ENCODE peak calls at places on chromosome 6, in seven cellular contexts. One of them, this sample, is unnamed.

GRCh38 chr6:4853782-4854511 is 77.7 kb downstream of the CDYL start:
- DNase-seq in left lung: no peak
- DNase-seq in fibroblast of mammary gland: peak
- DNase-seq in foreskin fibroblast: no peak
- DNase-seq in SK-N-SH: no peak
- DNase-seq in GM06990: no peak
- DNase-seq in heart left ventricle: no peak
- DNase-seq in this sample: no peak

GRCh38 chr6:12343440-12344162 is 53.4 kb downstream of the EDN1 start:
- DNase-seq in GM06990: no peak
- DNase-seq in fibroblast of mammary gland: no peak
- DNase-seq in heart left ventricle: no peak
- DNase-seq in SK-N-SH: no peak
- DNase-seq in left lung: no peak
- DNase-seq in foreskin fibroblast: peak
- DNase-seq in this sample: no peak

GRCh38 chr6:110250838-110251237 is 70.6 kb downstream of the CDC40 start:
- DNase-seq in GM06990: no peak
- DNase-seq in left lung: no peak
- DNase-seq in foreskin fibroblast: no peak
- DNase-seq in heart left ventricle: no peak
- DNase-seq in fibroblast of mammary gland: no peak
- DNase-seq in SK-N-SH: no peak
- DNase-seq in this sample: no peak

GRCh38 chr6:156269751-156270369 is 507.3 kb upstream of the ARID1B start:
- DNase-seq in fibroblast of mammary gland: no peak
- DNase-seq in left lung: no peak
- DNase-seq in heart left ventricle: no peak
- DNase-seq in SK-N-SH: no peak
- DNase-seq in GM06990: no peak
- DNase-seq in foreskin fibroblast: no peak
- DNase-seq in this sample: no peak

GRCh38 chr6:13308332-13308731 is 20.0 kb downstream of the TBC1D7 start:
- DNase-seq in foreskin fibroblast: no peak
- DNase-seq in heart left ventricle: no peak
- DNase-seq in left lung: no peak
- DNase-seq in GM06990: no peak
- DNase-seq in SK-N-SH: no peak
- DNase-seq in fibroblast of mammary gland: no peak
- DNase-seq in this sample: no peak

GRCh38 chr6:26593278-26594127 is 3.2 kb upstream of the ABT1 start:
- DNase-seq in SK-N-SH: no peak
- DNase-seq in left lung: no peak
- DNase-seq in heart left ventricle: no peak
- DNase-seq in fibroblast of mammary gland: no peak
- DNase-seq in GM06990: no peak
- DNase-seq in foreskin fibroblast: no peak
- DNase-seq in this sample: no peak

GRCh38 chr6:163381118-163381751 is 33.3 kb upstream of the QKI start:
- DNase-seq in heart left ventricle: no peak
- DNase-seq in SK-N-SH: no peak
- DNase-seq in foreskin fibroblast: no peak
- DNase-seq in left lung: no peak
- DNase-seq in GM06990: no peak
- DNase-seq in fibroblast of mammary gland: no peak
- DNase-seq in this sample: no peak

GRCh38 chr6:36797055-36797454 is 42.2 kb downstream of the CPNE5 start:
- DNase-seq in GM06990: no peak
- DNase-seq in SK-N-SH: no peak
- DNase-seq in foreskin fibroblast: no peak
- DNase-seq in heart left ventricle: no peak
- DNase-seq in fibroblast of mammary gland: no peak
- DNase-seq in left lung: no peak
- DNase-seq in this sample: no peak

GRCh38 chr6:107732461-107732860 is 91.7 kb downstream of the SCML4 start:
- DNase-seq in left lung: no peak
- DNase-seq in heart left ventricle: no peak
- DNase-seq in GM06990: no peak
- DNase-seq in foreskin fibroblast: no peak
- DNase-seq in SK-N-SH: no peak
- DNase-seq in fibroblast of mammary gland: no peak
- DNase-seq in this sample: no peak

GRCh38 chr6:56953597-56954388 is 1.1 kb upstream of the BEND6 start:
- DNase-seq in GM06990: peak
- DNase-seq in fibroblast of mammary gland: peak
- DNase-seq in left lung: no peak
- DNase-seq in SK-N-SH: peak
- DNase-seq in heart left ventricle: no peak
- DNase-seq in foreskin fibroblast: peak
- DNase-seq in this sample: no peak

GRCh38 chr6:66965227-66965626 is 1258.2 kb upstream of the EYS start:
- DNase-seq in GM06990: no peak
- DNase-seq in SK-N-SH: no peak
- DNase-seq in foreskin fibroblast: peak
- DNase-seq in heart left ventricle: no peak
- DNase-seq in left lung: no peak
- DNase-seq in fibroblast of mammary gland: no peak
- DNase-seq in this sample: no peak

GRCh38 chr6:153729189-153729588 is 309.9 kb upstream of the OPRM1 start:
- DNase-seq in SK-N-SH: no peak
- DNase-seq in left lung: no peak
- DNase-seq in foreskin fibroblast: no peak
- DNase-seq in GM06990: no peak
- DNase-seq in heart left ventricle: no peak
- DNase-seq in fibroblast of mammary gland: no peak
- DNase-seq in this sample: no peak

GRCh38 chr6:127641905-127642304 is 64.9 kb downstream of the C6orf58 start:
- DNase-seq in fibroblast of mammary gland: peak
- DNase-seq in left lung: no peak
- DNase-seq in GM06990: no peak
- DNase-seq in SK-N-SH: peak
- DNase-seq in foreskin fibroblast: peak
- DNase-seq in heart left ventricle: no peak
- DNase-seq in this sample: no peak

GRCh38 chr6:3194535-3195376 is 32.7 kb downstream of the TUBB2B start:
- DNase-seq in SK-N-SH: peak
- DNase-seq in fibroblast of mammary gland: peak
- DNase-seq in heart left ventricle: peak
- DNase-seq in left lung: no peak
- DNase-seq in foreskin fibroblast: no peak
- DNase-seq in GM06990: no peak
- DNase-seq in this sample: no peak

GRCh38 chr6:47180633-47181032 is 129.1 kb downstream of the TNFRSF21 start:
- DNase-seq in SK-N-SH: no peak
- DNase-seq in fibroblast of mammary gland: peak
- DNase-seq in heart left ventricle: no peak
- DNase-seq in GM06990: no peak
- DNase-seq in foreskin fibroblast: peak
- DNase-seq in left lung: no peak
- DNase-seq in this sample: no peak

GRCh38 chr6:33967266-33967767 is 163.5 kb upstream of the MLN start:
- DNase-seq in foreskin fibroblast: no peak
- DNase-seq in left lung: no peak
- DNase-seq in SK-N-SH: no peak
- DNase-seq in fibroblast of mammary gland: no peak
- DNase-seq in GM06990: no peak
- DNase-seq in heart left ventricle: no peak
- DNase-seq in this sample: no peak

GRCh38 chr6:119442776-119443184 is 93.2 kb upstream of the MAN1A1 start:
- DNase-seq in left lung: no peak
- DNase-seq in SK-N-SH: no peak
- DNase-seq in foreskin fibroblast: no peak
- DNase-seq in GM06990: peak
- DNase-seq in heart left ventricle: peak
- DNase-seq in fibroblast of mammary gland: no peak
- DNase-seq in this sample: no peak

GRCh38 chr6:157561037-157561790 is 180.2 kb downstream of the ZDHHC14 start:
- DNase-seq in left lung: no peak
- DNase-seq in SK-N-SH: no peak
- DNase-seq in foreskin fibroblast: no peak
- DNase-seq in GM06990: peak
- DNase-seq in heart left ventricle: no peak
- DNase-seq in fibroblast of mammary gland: no peak
- DNase-seq in this sample: no peak

GRCh38 chr6:72382602-72383529 is 239.0 kb upstream of the KCNQ5 start:
- DNase-seq in foreskin fibroblast: no peak
- DNase-seq in fibroblast of mammary gland: no peak
- DNase-seq in GM06990: peak
- DNase-seq in left lung: no peak
- DNase-seq in heart left ventricle: no peak
- DNase-seq in SK-N-SH: no peak
- DNase-seq in this sample: no peak

GRCh38 chr6:132820629-132821381 is 6.4 kb downstream of the RPS12 start:
- DNase-seq in SK-N-SH: no peak
- DNase-seq in heart left ventricle: no peak
- DNase-seq in foreskin fibroblast: peak
- DNase-seq in left lung: no peak
- DNase-seq in GM06990: no peak
- DNase-seq in fibroblast of mammary gland: peak
- DNase-seq in this sample: no peak

DNA sequence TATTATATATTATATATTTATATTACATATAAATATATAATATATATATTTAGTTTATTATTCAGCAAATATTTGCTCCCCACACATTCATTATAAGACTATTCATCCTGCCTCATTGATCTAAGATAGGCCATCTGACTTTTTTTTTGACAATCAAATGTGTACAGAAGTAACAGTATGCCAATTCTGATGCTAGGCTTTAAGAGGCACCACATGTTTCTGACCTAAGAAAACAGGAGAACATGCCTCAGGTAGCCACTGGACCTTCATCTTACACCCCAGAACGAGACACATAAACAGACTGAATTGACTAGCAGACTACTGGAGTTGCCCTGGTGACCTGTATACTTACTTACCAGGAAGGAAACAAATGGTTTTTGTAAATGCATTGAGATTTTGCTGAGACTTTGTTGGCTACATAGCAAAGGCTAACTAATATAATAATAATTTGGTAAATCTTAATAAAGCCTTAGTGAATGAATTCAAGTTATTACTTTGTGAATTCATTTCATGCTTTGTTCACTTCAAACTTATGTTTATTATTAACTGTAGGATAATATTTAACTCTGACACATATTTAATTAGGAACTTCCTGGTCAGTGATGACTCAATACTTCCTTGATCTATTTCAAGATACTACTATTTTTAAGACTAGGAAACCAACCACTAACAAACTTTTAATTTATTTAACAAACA is 13.4 kb upstream of the MYO6 start:
- DNase-seq in foreskin fibroblast: peak
- DNase-seq in SK-N-SH: no peak
- DNase-seq in fibroblast of mammary gland: peak
- DNase-seq in GM06990: peak
- DNase-seq in left lung: no peak
- DNase-seq in heart left ventricle: no peak
- DNase-seq in this sample: no peak
- H3K4me3 ChIP-seq in foreskin fibroblast: no peak
- H3K4me3 ChIP-seq in SK-N-SH: no peak
- H3K4me3 ChIP-seq in fibroblast of mammary gland: no peak
- H3K4me3 ChIP-seq in GM06990: no peak
- H3K4me3 ChIP-seq in left lung: no peak
- H3K4me3 ChIP-seq in heart left ventricle: no peak
- H3K4me3 ChIP-seq in this sample: no peak

DNA sequence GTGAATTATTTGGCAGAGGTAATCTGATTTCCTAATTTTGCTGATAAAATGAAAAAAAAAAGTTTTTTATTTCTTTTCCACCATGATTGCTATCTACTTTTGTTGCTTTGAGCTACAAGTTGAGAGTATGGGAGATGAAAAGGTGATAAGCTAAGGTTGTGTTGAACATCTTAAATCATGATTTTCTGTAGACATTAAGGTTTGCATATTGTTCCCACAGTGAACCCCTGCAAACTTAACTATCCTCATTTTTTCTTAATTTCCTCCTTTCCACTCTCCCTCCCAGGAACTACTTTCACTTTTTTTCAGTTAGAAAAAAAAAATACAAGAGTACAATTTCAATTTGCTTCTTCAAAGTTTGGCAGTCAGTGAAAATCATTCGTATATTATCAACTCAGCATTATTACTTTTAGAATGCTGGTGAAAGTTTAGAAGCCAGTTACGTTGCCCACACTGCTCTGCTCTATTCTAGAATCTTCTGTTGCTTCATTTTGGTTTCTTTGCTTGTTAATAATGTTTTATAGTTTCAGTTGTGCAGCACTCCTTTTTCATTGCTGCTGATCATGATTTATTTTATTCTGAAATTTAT is 673.8 kb upstream of the CITED2 start:
- DNase-seq in foreskin fibroblast: no peak
- DNase-seq in heart left ventricle: no peak
- DNase-seq in SK-N-SH: no peak
- DNase-seq in left lung: no peak
- DNase-seq in fibroblast of mammary gland: no peak
- DNase-seq in GM06990: no peak
- DNase-seq in this sample: no peak
- H3K4me3 ChIP-seq in foreskin fibroblast: no peak
- H3K4me3 ChIP-seq in heart left ventricle: no peak
- H3K4me3 ChIP-seq in SK-N-SH: no peak
- H3K4me3 ChIP-seq in left lung: no peak
- H3K4me3 ChIP-seq in fibroblast of mammary gland: no peak
- H3K4me3 ChIP-seq in GM06990: no peak
- H3K4me3 ChIP-seq in this sample: no peak

GRCh38 chr6:20408851-20409250 is 7.2 kb downstream of the E2F3 start:
- DNase-seq in GM06990: no peak
- DNase-seq in heart left ventricle: no peak
- DNase-seq in foreskin fibroblast: no peak
- DNase-seq in left lung: no peak
- DNase-seq in fibroblast of mammary gland: no peak
- DNase-seq in SK-N-SH: no peak
- DNase-seq in this sample: no peak
- H3K4me3 ChIP-seq in GM06990: peak
- H3K4me3 ChIP-seq in heart left ventricle: no peak
- H3K4me3 ChIP-seq in foreskin fibroblast: no peak
- H3K4me3 ChIP-seq in left lung: no peak
- H3K4me3 ChIP-seq in fibroblast of mammary gland: no peak
- H3K4me3 ChIP-seq in SK-N-SH: no peak
- H3K4me3 ChIP-seq in this sample: no peak

GRCh38 chr6:151762817-151763216 is 44.7 kb upstream of the ESR1 start:
- DNase-seq in left lung: no peak
- DNase-seq in heart left ventricle: no peak
- DNase-seq in SK-N-SH: no peak
- DNase-seq in foreskin fibroblast: no peak
- DNase-seq in fibroblast of mammary gland: no peak
- DNase-seq in GM06990: no peak
- DNase-seq in this sample: no peak
- H3K4me3 ChIP-seq in left lung: no peak
- H3K4me3 ChIP-seq in heart left ventricle: peak
- H3K4me3 ChIP-seq in SK-N-SH: no peak
- H3K4me3 ChIP-seq in foreskin fibroblast: no peak
- H3K4me3 ChIP-seq in fibroblast of mammary gland: no peak
- H3K4me3 ChIP-seq in GM06990: no peak
- H3K4me3 ChIP-seq in this sample: no peak

GRCh38 chr6:111485316-111485715 is 2.3 kb upstream of the REV3L start:
- DNase-seq in left lung: no peak
- DNase-seq in heart left ventricle: no peak
- DNase-seq in fibroblast of mammary gland: no peak
- DNase-seq in SK-N-SH: no peak
- DNase-seq in foreskin fibroblast: no peak
- DNase-seq in GM06990: no peak
- DNase-seq in this sample: no peak
- H3K4me3 ChIP-seq in left lung: peak
- H3K4me3 ChIP-seq in heart left ventricle: no peak
- H3K4me3 ChIP-seq in fibroblast of mammary gland: no peak
- H3K4me3 ChIP-seq in SK-N-SH: no peak
- H3K4me3 ChIP-seq in foreskin fibroblast: no peak
- H3K4me3 ChIP-seq in GM06990: no peak
- H3K4me3 ChIP-seq in this sample: no peak

GRCh38 chr6:97915537-97915936 is 632.5 kb upstream of the MMS22L start:
- DNase-seq in foreskin fibroblast: no peak
- DNase-seq in heart left ventricle: no peak
- DNase-seq in fibroblast of mammary gland: no peak
- DNase-seq in left lung: no peak
- DNase-seq in SK-N-SH: no peak
- DNase-seq in GM06990: no peak
- DNase-seq in this sample: no peak
- H3K4me3 ChIP-seq in foreskin fibroblast: no peak
- H3K4me3 ChIP-seq in heart left ventricle: no peak
- H3K4me3 ChIP-seq in fibroblast of mammary gland: no peak
- H3K4me3 ChIP-seq in left lung: no peak
- H3K4me3 ChIP-seq in SK-N-SH: no peak
- H3K4me3 ChIP-seq in GM06990: no peak
- H3K4me3 ChIP-seq in this sample: no peak